ENCODE peak calls at places on chromosomes 6 and 20, in nine cellular contexts. One of them, this sample, is unnamed.

GRCh38 chr6:35258858-35259193 is 709 bp upstream of the ZNF76 start:
- DNase-seq in HEK293T: peak
- DNase-seq in AG08396: peak
- DNase-seq in activated T-cell treated with anti-CD3 and anti-CD28 coated beads for 1 hour: no peak
- DNase-seq in vagina: no peak
- DNase-seq in midbrain: peak
- DNase-seq in activated CD4-positive, alpha-beta T cell treated with anti-CD3 and anti-CD28 coated beads, Interleukin-2, amount 50 U/mL, for 4 hours: peak
- DNase-seq in ovary: no peak
- DNase-seq in NCI-H774: no peak
- DNase-seq in this sample: no peak

GRCh38 chr6:79724816-79725215 is 93.7 kb downstream of the SH3BGRL2 start:
- DNase-seq in vagina: no peak
- DNase-seq in AG08396: no peak
- DNase-seq in activated T-cell treated with anti-CD3 and anti-CD28 coated beads for 1 hour: no peak
- DNase-seq in NCI-H774: no peak
- DNase-seq in ovary: no peak
- DNase-seq in HEK293T: no peak
- DNase-seq in midbrain: no peak
- DNase-seq in activated CD4-positive, alpha-beta T cell treated with anti-CD3 and anti-CD28 coated beads, Interleukin-2, amount 50 U/mL, for 4 hours: no peak
- DNase-seq in this sample: no peak

GRCh38 chr6:158283304-158284005 is 28.8 kb upstream of the TULP4 start:
- DNase-seq in activated T-cell treated with anti-CD3 and anti-CD28 coated beads for 1 hour: no peak
- DNase-seq in NCI-H774: no peak
- DNase-seq in activated CD4-positive, alpha-beta T cell treated with anti-CD3 and anti-CD28 coated beads, Interleukin-2, amount 50 U/mL, for 4 hours: no peak
- DNase-seq in vagina: no peak
- DNase-seq in ovary: no peak
- DNase-seq in midbrain: no peak
- DNase-seq in HEK293T: no peak
- DNase-seq in AG08396: peak
- DNase-seq in this sample: no peak

GRCh38 chr6:73041051-73041450 is 184.2 kb downstream of the KHDC1L start:
- DNase-seq in vagina: no peak
- DNase-seq in ovary: no peak
- DNase-seq in NCI-H774: no peak
- DNase-seq in AG08396: no peak
- DNase-seq in midbrain: no peak
- DNase-seq in HEK293T: no peak
- DNase-seq in activated CD4-positive, alpha-beta T cell treated with anti-CD3 and anti-CD28 coated beads, Interleukin-2, amount 50 U/mL, for 4 hours: no peak
- DNase-seq in activated T-cell treated with anti-CD3 and anti-CD28 coated beads for 1 hour: no peak
- DNase-seq in this sample: no peak

GRCh38 chr20:59268827-59269226 is 31.6 kb upstream of the EDN3 start:
- DNase-seq in activated CD4-positive, alpha-beta T cell treated with anti-CD3 and anti-CD28 coated beads, Interleukin-2, amount 50 U/mL, for 4 hours: no peak
- DNase-seq in vagina: no peak
- DNase-seq in HEK293T: no peak
- DNase-seq in ovary: no peak
- DNase-seq in AG08396: no peak
- DNase-seq in midbrain: no peak
- DNase-seq in activated T-cell treated with anti-CD3 and anti-CD28 coated beads for 1 hour: no peak
- DNase-seq in NCI-H774: no peak
- DNase-seq in this sample: no peak

GRCh38 chr6:157428418-157429202 is 47.6 kb downstream of the ZDHHC14 start:
- DNase-seq in vagina: no peak
- DNase-seq in activated T-cell treated with anti-CD3 and anti-CD28 coated beads for 1 hour: no peak
- DNase-seq in midbrain: no peak
- DNase-seq in activated CD4-positive, alpha-beta T cell treated with anti-CD3 and anti-CD28 coated beads, Interleukin-2, amount 50 U/mL, for 4 hours: peak
- DNase-seq in HEK293T: no peak
- DNase-seq in ovary: no peak
- DNase-seq in NCI-H774: no peak
- DNase-seq in AG08396: no peak
- DNase-seq in this sample: no peak

GRCh38 chr6:99822741-99823512 is 171.1 kb downstream of the MCHR2 start:
- DNase-seq in HEK293T: peak
- DNase-seq in AG08396: peak
- DNase-seq in activated CD4-positive, alpha-beta T cell treated with anti-CD3 and anti-CD28 coated beads, Interleukin-2, amount 50 U/mL, for 4 hours: no peak
- DNase-seq in vagina: no peak
- DNase-seq in NCI-H774: peak
- DNase-seq in midbrain: peak
- DNase-seq in activated T-cell treated with anti-CD3 and anti-CD28 coated beads for 1 hour: no peak
- DNase-seq in ovary: no peak
- DNase-seq in this sample: no peak

GRCh38 chr6:1770435-1770843 is 160.7 kb downstream of the FOXC1 start:
- DNase-seq in midbrain: no peak
- DNase-seq in vagina: no peak
- DNase-seq in NCI-H774: no peak
- DNase-seq in HEK293T: no peak
- DNase-seq in ovary: no peak
- DNase-seq in activated T-cell treated with anti-CD3 and anti-CD28 coated beads for 1 hour: peak
- DNase-seq in activated CD4-positive, alpha-beta T cell treated with anti-CD3 and anti-CD28 coated beads, Interleukin-2, amount 50 U/mL, for 4 hours: no peak
- DNase-seq in AG08396: no peak
- DNase-seq in this sample: no peak

GRCh38 chr6:12420626-12421025 is 130.5 kb downstream of the EDN1 start:
- DNase-seq in vagina: no peak
- DNase-seq in midbrain: no peak
- DNase-seq in activated T-cell treated with anti-CD3 and anti-CD28 coated beads for 1 hour: no peak
- DNase-seq in activated CD4-positive, alpha-beta T cell treated with anti-CD3 and anti-CD28 coated beads, Interleukin-2, amount 50 U/mL, for 4 hours: no peak
- DNase-seq in HEK293T: no peak
- DNase-seq in NCI-H774: no peak
- DNase-seq in ovary: no peak
- DNase-seq in AG08396: no peak
- DNase-seq in this sample: no peak

GRCh38 chr6:105748737-105749161 is 337.4 kb upstream of the PRDM1 start:
- DNase-seq in HEK293T: no peak
- DNase-seq in NCI-H774: no peak
- DNase-seq in AG08396: peak
- DNase-seq in activated T-cell treated with anti-CD3 and anti-CD28 coated beads for 1 hour: no peak
- DNase-seq in vagina: no peak
- DNase-seq in activated CD4-positive, alpha-beta T cell treated with anti-CD3 and anti-CD28 coated beads, Interleukin-2, amount 50 U/mL, for 4 hours: no peak
- DNase-seq in midbrain: no peak
- DNase-seq in ovary: no peak
- DNase-seq in this sample: no peak

GRCh38 chr6:1930356-1930755 is 315.0 kb downstream of the GMDS start:
- DNase-seq in HEK293T: no peak
- DNase-seq in vagina: no peak
- DNase-seq in NCI-H774: no peak
- DNase-seq in activated CD4-positive, alpha-beta T cell treated with anti-CD3 and anti-CD28 coated beads, Interleukin-2, amount 50 U/mL, for 4 hours: no peak
- DNase-seq in midbrain: no peak
- DNase-seq in AG08396: no peak
- DNase-seq in ovary: no peak
- DNase-seq in activated T-cell treated with anti-CD3 and anti-CD28 coated beads for 1 hour: no peak
- DNase-seq in this sample: no peak

GRCh38 chr20:21702553-21703467 is 2.7 kb upstream of the PAX1 start:
- DNase-seq in vagina: no peak
- DNase-seq in activated CD4-positive, alpha-beta T cell treated with anti-CD3 and anti-CD28 coated beads, Interleukin-2, amount 50 U/mL, for 4 hours: no peak
- DNase-seq in ovary: no peak
- DNase-seq in HEK293T: peak
- DNase-seq in midbrain: peak
- DNase-seq in AG08396: peak
- DNase-seq in NCI-H774: peak
- DNase-seq in activated T-cell treated with anti-CD3 and anti-CD28 coated beads for 1 hour: no peak
- DNase-seq in this sample: no peak

GRCh38 chr6:163780993-163781392 is 366.5 kb downstream of the QKI start:
- DNase-seq in AG08396: no peak
- DNase-seq in activated T-cell treated with anti-CD3 and anti-CD28 coated beads for 1 hour: no peak
- DNase-seq in HEK293T: no peak
- DNase-seq in vagina: no peak
- DNase-seq in ovary: no peak
- DNase-seq in activated CD4-positive, alpha-beta T cell treated with anti-CD3 and anti-CD28 coated beads, Interleukin-2, amount 50 U/mL, for 4 hours: no peak
- DNase-seq in NCI-H774: no peak
- DNase-seq in midbrain: peak
- DNase-seq in this sample: no peak

GRCh38 chr20:37986873-37987601 is 46.2 kb downstream of the TTI1 start:
- DNase-seq in midbrain: peak
- DNase-seq in NCI-H774: no peak
- DNase-seq in ovary: no peak
- DNase-seq in vagina: peak
- DNase-seq in activated T-cell treated with anti-CD3 and anti-CD28 coated beads for 1 hour: no peak
- DNase-seq in AG08396: peak
- DNase-seq in HEK293T: no peak
- DNase-seq in activated CD4-positive, alpha-beta T cell treated with anti-CD3 and anti-CD28 coated beads, Interleukin-2, amount 50 U/mL, for 4 hours: no peak
- DNase-seq in this sample: no peak

GRCh38 chr6:45956663-45957062 is 59.0 kb downstream of the CLIC5 start:
- DNase-seq in NCI-H774: no peak
- DNase-seq in activated T-cell treated with anti-CD3 and anti-CD28 coated beads for 1 hour: no peak
- DNase-seq in ovary: no peak
- DNase-seq in activated CD4-positive, alpha-beta T cell treated with anti-CD3 and anti-CD28 coated beads, Interleukin-2, amount 50 U/mL, for 4 hours: no peak
- DNase-seq in midbrain: no peak
- DNase-seq in AG08396: no peak
- DNase-seq in vagina: no peak
- DNase-seq in HEK293T: no peak
- DNase-seq in this sample: no peak

GRCh38 chr6:112571486-112571885 is 224.4 kb downstream of the RFPL4B start:
- DNase-seq in ovary: peak
- DNase-seq in AG08396: peak
- DNase-seq in vagina: no peak
- DNase-seq in HEK293T: no peak
- DNase-seq in activated T-cell treated with anti-CD3 and anti-CD28 coated beads for 1 hour: no peak
- DNase-seq in activated CD4-positive, alpha-beta T cell treated with anti-CD3 and anti-CD28 coated beads, Interleukin-2, amount 50 U/mL, for 4 hours: no peak
- DNase-seq in NCI-H774: no peak
- DNase-seq in midbrain: peak
- DNase-seq in this sample: no peak

GRCh38 chr20:62702886-62703852 is 5.5 kb upstream of the NTSR1 start:
- DNase-seq in NCI-H774: no peak
- DNase-seq in activated T-cell treated with anti-CD3 and anti-CD28 coated beads for 1 hour: no peak
- DNase-seq in ovary: no peak
- DNase-seq in activated CD4-positive, alpha-beta T cell treated with anti-CD3 and anti-CD28 coated beads, Interleukin-2, amount 50 U/mL, for 4 hours: peak
- DNase-seq in AG08396: peak
- DNase-seq in HEK293T: no peak
- DNase-seq in midbrain: no peak
- DNase-seq in vagina: no peak
- DNase-seq in this sample: no peak

GRCh38 chr20:50844430-50845100 is 49.7 kb downstream of the BCAS4 start:
- DNase-seq in midbrain: no peak
- DNase-seq in ovary: no peak
- DNase-seq in NCI-H774: no peak
- DNase-seq in activated T-cell treated with anti-CD3 and anti-CD28 coated beads for 1 hour: peak
- DNase-seq in AG08396: no peak
- DNase-seq in activated CD4-positive, alpha-beta T cell treated with anti-CD3 and anti-CD28 coated beads, Interleukin-2, amount 50 U/mL, for 4 hours: peak
- DNase-seq in HEK293T: no peak
- DNase-seq in vagina: no peak
- DNase-seq in this sample: no peak

GRCh38 chr20:5933802-5934436 is 16.4 kb downstream of the TRMT6 start:
- DNase-seq in midbrain: no peak
- DNase-seq in AG08396: no peak
- DNase-seq in activated T-cell treated with anti-CD3 and anti-CD28 coated beads for 1 hour: no peak
- DNase-seq in NCI-H774: no peak
- DNase-seq in vagina: no peak
- DNase-seq in ovary: no peak
- DNase-seq in HEK293T: peak
- DNase-seq in activated CD4-positive, alpha-beta T cell treated with anti-CD3 and anti-CD28 coated beads, Interleukin-2, amount 50 U/mL, for 4 hours: no peak
- DNase-seq in this sample: no peak

GRCh38 chr20:23152308-23152892 is 66.3 kb upstream of the CD93 start:
- DNase-seq in activated CD4-positive, alpha-beta T cell treated with anti-CD3 and anti-CD28 coated beads, Interleukin-2, amount 50 U/mL, for 4 hours: no peak
- DNase-seq in NCI-H774: no peak
- DNase-seq in activated T-cell treated with anti-CD3 and anti-CD28 coated beads for 1 hour: no peak
- DNase-seq in ovary: peak
- DNase-seq in midbrain: no peak
- DNase-seq in AG08396: peak
- DNase-seq in HEK293T: peak
- DNase-seq in vagina: peak
- DNase-seq in this sample: no peak

GRCh38 chr6:140394141-140394540 is 1019.7 kb upstream of the CITED2 start:
- DNase-seq in ovary: no peak
- DNase-seq in AG08396: no peak
- DNase-seq in activated T-cell treated with anti-CD3 and anti-CD28 coated beads for 1 hour: no peak
- DNase-seq in activated CD4-positive, alpha-beta T cell treated with anti-CD3 and anti-CD28 coated beads, Interleukin-2, amount 50 U/mL, for 4 hours: no peak
- DNase-seq in midbrain: no peak
- DNase-seq in vagina: no peak
- DNase-seq in NCI-H774: no peak
- DNase-seq in HEK293T: no peak
- DNase-seq in this sample: no peak

GRCh38 chr6:125658759-125659431 is 90.5 kb upstream of the HEY2 start:
- DNase-seq in ovary: no peak
- DNase-seq in HEK293T: no peak
- DNase-seq in vagina: no peak
- DNase-seq in activated T-cell treated with anti-CD3 and anti-CD28 coated beads for 1 hour: no peak
- DNase-seq in midbrain: no peak
- DNase-seq in activated CD4-positive, alpha-beta T cell treated with anti-CD3 and anti-CD28 coated beads, Interleukin-2, amount 50 U/mL, for 4 hours: no peak
- DNase-seq in AG08396: no peak
- DNase-seq in NCI-H774: no peak
- DNase-seq in this sample: no peak

GRCh38 chr6:83430606-83431544 is at the start of gene ME1:
- DNase-seq in AG08396: peak
- DNase-seq in midbrain: peak
- DNase-seq in HEK293T: peak
- DNase-seq in ovary: peak
- DNase-seq in vagina: no peak
- DNase-seq in NCI-H774: peak
- DNase-seq in activated CD4-positive, alpha-beta T cell treated with anti-CD3 and anti-CD28 coated beads, Interleukin-2, amount 50 U/mL, for 4 hours: peak
- DNase-seq in activated T-cell treated with anti-CD3 and anti-CD28 coated beads for 1 hour: no peak
- DNase-seq in this sample: no peak

GRCh38 chr6:75735491-75736186 is 13.4 kb upstream of the MYO6 start:
- DNase-seq in AG08396: peak
- DNase-seq in ovary: no peak
- DNase-seq in HEK293T: no peak
- DNase-seq in vagina: no peak
- DNase-seq in midbrain: no peak
- DNase-seq in activated CD4-positive, alpha-beta T cell treated with anti-CD3 and anti-CD28 coated beads, Interleukin-2, amount 50 U/mL, for 4 hours: no peak
- DNase-seq in activated T-cell treated with anti-CD3 and anti-CD28 coated beads for 1 hour: no peak
- DNase-seq in NCI-H774: no peak
- DNase-seq in this sample: no peak

GRCh38 chr6:35173068-35174042 is 32.2 kb upstream of the TCP11 start:
- DNase-seq in vagina: peak
- DNase-seq in activated CD4-positive, alpha-beta T cell treated with anti-CD3 and anti-CD28 coated beads, Interleukin-2, amount 50 U/mL, for 4 hours: no peak
- DNase-seq in HEK293T: no peak
- DNase-seq in AG08396: no peak
- DNase-seq in ovary: no peak
- DNase-seq in midbrain: no peak
- DNase-seq in NCI-H774: no peak
- DNase-seq in activated T-cell treated with anti-CD3 and anti-CD28 coated beads for 1 hour: no peak
- DNase-seq in this sample: no peak

GRCh38 chr20:35490736-35491181 is 35.4 kb downstream of the CEP250 start:
- DNase-seq in midbrain: no peak
- DNase-seq in activated CD4-positive, alpha-beta T cell treated with anti-CD3 and anti-CD28 coated beads, Interleukin-2, amount 50 U/mL, for 4 hours: peak
- DNase-seq in AG08396: no peak
- DNase-seq in NCI-H774: no peak
- DNase-seq in HEK293T: no peak
- DNase-seq in vagina: no peak
- DNase-seq in activated T-cell treated with anti-CD3 and anti-CD28 coated beads for 1 hour: peak
- DNase-seq in ovary: no peak
- DNase-seq in this sample: peak

GRCh38 chr6:36853325-36853724 is 14.1 kb upstream of the CPNE5 start:
- DNase-seq in NCI-H774: no peak
- DNase-seq in ovary: peak
- DNase-seq in HEK293T: no peak
- DNase-seq in vagina: no peak
- DNase-seq in activated CD4-positive, alpha-beta T cell treated with anti-CD3 and anti-CD28 coated beads, Interleukin-2, amount 50 U/mL, for 4 hours: no peak
- DNase-seq in midbrain: peak
- DNase-seq in activated T-cell treated with anti-CD3 and anti-CD28 coated beads for 1 hour: no peak
- DNase-seq in AG08396: peak
- DNase-seq in this sample: no peak

GRCh38 chr6:108557494-108558371 is 3.0 kb upstream of the FOXO3 start:
- DNase-seq in ovary: peak
- DNase-seq in activated CD4-positive, alpha-beta T cell treated with anti-CD3 and anti-CD28 coated beads, Interleukin-2, amount 50 U/mL, for 4 hours: peak
- DNase-seq in HEK293T: peak
- DNase-seq in midbrain: peak
- DNase-seq in activated T-cell treated with anti-CD3 and anti-CD28 coated beads for 1 hour: peak
- DNase-seq in AG08396: peak
- DNase-seq in vagina: no peak
- DNase-seq in NCI-H774: peak
- DNase-seq in this sample: peak

GRCh38 chr6:144340541-144341371 is 55.6 kb downstream of the UTRN start:
- DNase-seq in vagina: no peak
- DNase-seq in midbrain: no peak
- DNase-seq in HEK293T: no peak
- DNase-seq in AG08396: no peak
- DNase-seq in activated T-cell treated with anti-CD3 and anti-CD28 coated beads for 1 hour: no peak
- DNase-seq in activated CD4-positive, alpha-beta T cell treated with anti-CD3 and anti-CD28 coated beads, Interleukin-2, amount 50 U/mL, for 4 hours: no peak
- DNase-seq in ovary: no peak
- DNase-seq in NCI-H774: no peak
- DNase-seq in this sample: no peak

GRCh38 chr20:33488201-33488600 is 1.7 kb upstream of the CBFA2T2 start:
- DNase-seq in activated T-cell treated with anti-CD3 and anti-CD28 coated beads for 1 hour: no peak
- DNase-seq in ovary: no peak
- DNase-seq in HEK293T: no peak
- DNase-seq in AG08396: no peak
- DNase-seq in vagina: no peak
- DNase-seq in midbrain: no peak
- DNase-seq in activated CD4-positive, alpha-beta T cell treated with anti-CD3 and anti-CD28 coated beads, Interleukin-2, amount 50 U/mL, for 4 hours: no peak
- DNase-seq in NCI-H774: no peak
- DNase-seq in this sample: no peak

This sample was measured in esophagus squamous epithelium.